ENCODE peak calls at places on chromosomes 4 and X, in six cellular contexts. One of them, this sample, is unnamed.

GRCh38 chr4:15238720-15239119 is 189.1 kb upstream of the C1QTNF7 start:
- DNase-seq in NB4: peak
- DNase-seq in B cell: peak
- DNase-seq in stomach: no peak
- DNase-seq in AG10803: peak
- DNase-seq in A549: peak
- DNase-seq in this sample: no peak

GRCh38 chr4:154208424-154208823 is 283.2 kb downstream of the DCHS2 start:
- DNase-seq in NB4: peak
- DNase-seq in B cell: no peak
- DNase-seq in stomach: no peak
- DNase-seq in AG10803: no peak
- DNase-seq in A549: no peak
- DNase-seq in this sample: no peak

GRCh38 chr4:22515145-22515887 is 550 bp downstream of the ADGRA3 start:
- DNase-seq in NB4: peak
- DNase-seq in B cell: peak
- DNase-seq in stomach: peak
- DNase-seq in AG10803: peak
- DNase-seq in A549: peak
- DNase-seq in this sample: no peak

GRCh38 chr4:103892616-103893015 is 172.8 kb upstream of the TACR3 start:
- DNase-seq in NB4: no peak
- DNase-seq in B cell: no peak
- DNase-seq in stomach: no peak
- DNase-seq in AG10803: no peak
- DNase-seq in A549: no peak
- DNase-seq in this sample: no peak

GRCh38 chr4:3342182-3342854 is 49.5 kb downstream of the RGS12 start:
- DNase-seq in NB4: no peak
- DNase-seq in B cell: no peak
- DNase-seq in stomach: no peak
- DNase-seq in AG10803: peak
- DNase-seq in A549: peak
- DNase-seq in this sample: no peak

GRCh38 chr4:157763490-157763889 is 409.3 kb downstream of the GASK1B start:
- DNase-seq in NB4: no peak
- DNase-seq in B cell: no peak
- DNase-seq in stomach: no peak
- DNase-seq in AG10803: no peak
- DNase-seq in A549: no peak
- DNase-seq in this sample: no peak

GRCh38 chrX:150663061-150663460 is 30.1 kb upstream of the MTMR1 start:
- DNase-seq in NB4: no peak
- DNase-seq in B cell: no peak
- DNase-seq in stomach: no peak
- DNase-seq in AG10803: no peak
- DNase-seq in A549: no peak
- DNase-seq in this sample: no peak

GRCh38 chr4:121246698-121247097 is 82.6 kb upstream of the TNIP3 start:
- DNase-seq in NB4: no peak
- DNase-seq in B cell: no peak
- DNase-seq in stomach: no peak
- DNase-seq in AG10803: no peak
- DNase-seq in A549: no peak
- DNase-seq in this sample: no peak

GRCh38 chrX:41085883-41086626 is 810 bp downstream of the USP9X start:
- DNase-seq in NB4: peak
- DNase-seq in B cell: peak
- DNase-seq in stomach: peak
- DNase-seq in AG10803: peak
- DNase-seq in A549: peak
- DNase-seq in this sample: no peak

GRCh38 chr4:96136056-96136455 is 296.2 kb downstream of the PDHA2 start:
- DNase-seq in NB4: no peak
- DNase-seq in B cell: no peak
- DNase-seq in stomach: no peak
- DNase-seq in AG10803: no peak
- DNase-seq in A549: no peak
- DNase-seq in this sample: no peak

GRCh38 chr4:81466841-81467671 is 4.7 kb downstream of the RASGEF1B start:
- DNase-seq in NB4: peak
- DNase-seq in B cell: peak
- DNase-seq in stomach: peak
- DNase-seq in AG10803: peak
- DNase-seq in A549: no peak
- DNase-seq in this sample: peak

GRCh38 chrX:45508459-45508858 is 307.8 kb upstream of the DIPK2B start:
- DNase-seq in NB4: no peak
- DNase-seq in B cell: no peak
- DNase-seq in stomach: no peak
- DNase-seq in AG10803: peak
- DNase-seq in A549: no peak
- DNase-seq in this sample: no peak

GRCh38 chrX:153708415-153708814 is 15.8 kb downstream of the BCAP31 start:
- DNase-seq in NB4: peak
- DNase-seq in B cell: no peak
- DNase-seq in stomach: peak
- DNase-seq in AG10803: peak
- DNase-seq in A549: peak
- DNase-seq in this sample: peak

GRCh38 chr4:143711543-143712159 is 11.2 kb upstream of the FREM3 start:
- DNase-seq in NB4: no peak
- DNase-seq in B cell: no peak
- DNase-seq in stomach: no peak
- DNase-seq in AG10803: no peak
- DNase-seq in A549: no peak
- DNase-seq in this sample: no peak

GRCh38 chr4:8706221-8707044 is 113.9 kb downstream of the CPZ start:
- DNase-seq in NB4: no peak
- DNase-seq in B cell: no peak
- DNase-seq in stomach: no peak
- DNase-seq in AG10803: no peak
- DNase-seq in A549: no peak
- DNase-seq in this sample: peak

GRCh38 chr4:155759372-155760252 is 791 bp downstream of the GUCY1B1 start:
- DNase-seq in NB4: peak
- DNase-seq in B cell: peak
- DNase-seq in stomach: peak
- DNase-seq in AG10803: peak
- DNase-seq in A549: peak
- DNase-seq in this sample: no peak

GRCh38 chr4:87540176-87541058 is 11.2 kb upstream of the SPARCL1 start:
- DNase-seq in NB4: no peak
- DNase-seq in B cell: no peak
- DNase-seq in stomach: no peak
- DNase-seq in AG10803: peak
- DNase-seq in A549: no peak
- DNase-seq in this sample: no peak

GRCh38 chr4:125382995-125383394 is 68.2 kb downstream of the FAT4 start:
- DNase-seq in NB4: no peak
- DNase-seq in B cell: no peak
- DNase-seq in stomach: no peak
- DNase-seq in AG10803: no peak
- DNase-seq in A549: no peak
- DNase-seq in this sample: no peak

GRCh38 chr4:181819951-181820350 is 423.3 kb upstream of the TENM3 start:
- DNase-seq in NB4: no peak
- DNase-seq in B cell: no peak
- DNase-seq in stomach: no peak
- DNase-seq in AG10803: peak
- DNase-seq in A549: no peak
- DNase-seq in this sample: no peak

GRCh38 chrX:6228720-6229119 is at the start of gene NLGN4X:
- DNase-seq in NB4: no peak
- DNase-seq in B cell: no peak
- DNase-seq in stomach: no peak
- DNase-seq in AG10803: no peak
- DNase-seq in A549: no peak
- DNase-seq in this sample: no peak

GRCh38 chr4:180557348-180557747 is 1685.9 kb upstream of the TENM3 start:
- DNase-seq in NB4: peak
- DNase-seq in B cell: no peak
- DNase-seq in stomach: no peak
- DNase-seq in AG10803: no peak
- DNase-seq in A549: peak
- DNase-seq in this sample: no peak

GRCh38 chrX:150446995-150447394 is 83.9 kb downstream of the MAMLD1 start:
- DNase-seq in NB4: no peak
- DNase-seq in B cell: no peak
- DNase-seq in stomach: no peak
- DNase-seq in AG10803: peak
- DNase-seq in A549: no peak
- DNase-seq in this sample: no peak

GRCh38 chr4:20687894-20688293 is 12.4 kb upstream of the PACRGL start:
- DNase-seq in NB4: no peak
- DNase-seq in B cell: no peak
- DNase-seq in stomach: no peak
- DNase-seq in AG10803: peak
- DNase-seq in A549: no peak
- DNase-seq in this sample: no peak

GRCh38 chrX:83508526-83509245 is 596 bp downstream of the POU3F4 start:
- DNase-seq in NB4: no peak
- DNase-seq in B cell: no peak
- DNase-seq in stomach: no peak
- DNase-seq in AG10803: no peak
- DNase-seq in A549: no peak
- DNase-seq in this sample: no peak

GRCh38 chrX:2697741-2698294 is 6.7 kb downstream of the CD99 start:
- DNase-seq in NB4: peak
- DNase-seq in B cell: no peak
- DNase-seq in stomach: no peak
- DNase-seq in AG10803: no peak
- DNase-seq in A549: no peak
- DNase-seq in this sample: no peak

GRCh38 chr4:183906736-183907651 is 1.9 kb downstream of the STOX2 start:
- DNase-seq in NB4: no peak
- DNase-seq in B cell: no peak
- DNase-seq in stomach: no peak
- DNase-seq in AG10803: no peak
- DNase-seq in A549: no peak
- DNase-seq in this sample: no peak

GRCh38 chrX:20427173-20427770 is 160.6 kb upstream of the RPS6KA3 start:
- DNase-seq in NB4: peak
- DNase-seq in B cell: no peak
- DNase-seq in stomach: no peak
- DNase-seq in AG10803: no peak
- DNase-seq in A549: no peak
- DNase-seq in this sample: no peak

DNA sequence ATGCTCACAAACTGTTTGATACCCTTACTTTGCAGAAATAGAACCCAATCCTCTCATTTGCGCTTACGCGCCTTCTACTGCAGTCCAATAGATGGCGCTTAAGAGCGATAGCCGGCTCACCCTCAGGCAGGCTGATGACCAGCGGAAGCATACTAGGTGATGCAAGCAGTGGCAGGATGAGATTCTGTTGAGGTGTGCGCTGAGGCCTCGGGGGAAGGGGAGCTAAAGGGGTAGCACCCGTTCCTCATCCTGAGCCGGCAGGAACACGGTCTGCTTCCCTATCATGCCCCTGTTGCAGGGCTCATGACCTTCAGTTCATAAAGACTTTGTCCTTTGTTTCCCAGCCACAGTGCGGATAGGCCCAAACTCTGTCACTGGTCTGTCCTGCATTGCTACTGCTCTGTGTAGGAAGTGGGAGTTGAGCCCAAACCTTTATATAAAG is 628.9 kb downstream of the TLL1 start:
- DNase-seq in NB4: peak
- DNase-seq in B cell: no peak
- DNase-seq in stomach: no peak
- DNase-seq in AG10803: no peak
- DNase-seq in A549: peak
- DNase-seq in this sample: no peak
- TF ChIP-seq CTCF in NB4: peak
- TF ChIP-seq CTCF in B cell: no peak
- TF ChIP-seq CTCF in stomach: no peak
- TF ChIP-seq CTCF in AG10803: peak
- TF ChIP-seq CTCF in A549: peak
- TF ChIP-seq CTCF in this sample: no peak

DNA sequence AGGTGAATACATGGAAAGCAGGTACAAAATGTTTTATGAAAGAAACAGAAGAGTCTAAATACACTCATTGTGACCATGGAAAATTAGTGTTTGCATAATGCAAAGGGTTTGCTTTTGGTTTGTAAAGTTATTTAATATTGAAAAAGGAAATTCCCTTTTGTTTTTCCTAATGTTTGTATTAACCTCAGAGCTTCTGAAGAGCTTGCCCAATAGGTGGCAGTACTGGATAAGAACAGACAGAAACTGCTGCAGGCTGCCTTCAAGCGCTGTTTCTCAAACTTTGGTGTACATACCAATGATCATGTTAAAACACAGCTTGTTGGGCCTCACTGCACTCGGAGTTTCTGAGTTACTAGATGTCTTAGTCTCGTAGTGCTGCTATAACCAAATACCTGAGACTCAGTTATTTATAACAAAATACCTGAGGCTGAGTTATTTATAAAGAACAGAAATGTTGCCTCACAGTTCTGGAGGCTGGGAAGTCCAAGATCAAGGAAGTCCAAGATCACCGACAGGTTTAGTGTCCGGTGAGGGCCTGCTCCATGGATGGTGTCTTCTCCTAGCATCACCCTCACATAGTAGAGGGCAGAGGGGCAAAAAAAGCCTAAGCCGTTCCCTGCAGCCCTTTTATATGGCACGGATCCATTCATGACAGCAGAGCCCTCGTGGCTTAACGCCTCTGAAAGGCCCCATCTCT is 54.2 kb downstream of the SUPT20HL2 start:
- DNase-seq in NB4: peak
- DNase-seq in B cell: no peak
- DNase-seq in stomach: no peak
- DNase-seq in AG10803: peak
- DNase-seq in A549: peak
- DNase-seq in this sample: no peak
- TF ChIP-seq CTCF in NB4: peak
- TF ChIP-seq CTCF in B cell: peak
- TF ChIP-seq CTCF in stomach: no peak
- TF ChIP-seq CTCF in AG10803: peak
- TF ChIP-seq CTCF in A549: peak
- TF ChIP-seq CTCF in this sample: peak

DNA sequence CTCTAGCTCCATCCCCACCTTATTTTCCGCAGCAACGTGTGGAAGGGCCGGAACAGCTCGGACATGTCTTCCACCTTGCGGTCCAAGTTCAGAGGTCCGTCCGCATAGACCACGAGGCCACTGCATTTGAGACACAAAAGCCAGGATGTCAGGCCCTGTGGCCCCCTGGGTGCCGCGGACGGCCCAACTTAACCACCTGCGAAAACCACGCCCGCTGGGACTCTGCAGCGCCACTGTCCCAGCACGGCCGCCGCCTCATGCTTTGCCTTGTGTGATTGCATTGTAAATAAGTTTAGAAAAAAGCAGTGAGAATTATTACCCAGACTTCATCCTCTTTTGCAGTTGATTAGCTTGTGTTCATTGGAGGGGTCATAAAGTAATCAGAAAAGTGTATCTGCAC is 58.2 kb upstream of the MXD4 start:
- DNase-seq in NB4: no peak
- DNase-seq in B cell: no peak
- DNase-seq in stomach: peak
- DNase-seq in AG10803: no peak
- DNase-seq in A549: no peak
- DNase-seq in this sample: no peak
- TF ChIP-seq CTCF in NB4: no peak
- TF ChIP-seq CTCF in B cell: no peak
- TF ChIP-seq CTCF in stomach: no peak
- TF ChIP-seq CTCF in AG10803: no peak
- TF ChIP-seq CTCF in A549: no peak
- TF ChIP-seq CTCF in this sample: no peak

GRCh38 chrX:144722307-144722706 is 525.0 kb upstream of the SPANXN1 start:
- DNase-seq in NB4: peak
- DNase-seq in B cell: no peak
- DNase-seq in stomach: no peak
- DNase-seq in AG10803: no peak
- DNase-seq in A549: no peak
- DNase-seq in this sample: no peak
- TF ChIP-seq CTCF in NB4: peak
- TF ChIP-seq CTCF in B cell: no peak
- TF ChIP-seq CTCF in stomach: no peak
- TF ChIP-seq CTCF in AG10803: no peak
- TF ChIP-seq CTCF in A549: no peak
- TF ChIP-seq CTCF in this sample: no peak

This sample was measured in CD14-positive monocyte.